ENCODE peak calls at places on chromosomes 2 and 18, in ten cellular contexts. W is WERI-Rb-1; C is anterior cingulate cortex; Y is NCI-H1105 treated with DMSO at 0.1 percent for 48 hours; F is NCI-H2081; O is NCI-H524; E is NCI-H1694; D is neural crest cell; N is activated CD8-positive, alpha-beta memory T cell treated with anti-CD3 and anti-CD28 coated beads, Interleukin-2, amount 10 ng/mL, durations not matched to agents 7 days and 5 days; R is caudate nucleus. I is an unnamed sample.

GRCh38 chr2:233489666-233490065 is 76.9 kb downstream of the USP40 start:
- DNase-seq in Y (no peak), N (no peak), W (no peak), C (no peak), F (no peak), E (no peak), O (no peak), R (no peak), D (no peak), I (no peak)

GRCh38 chr2:176567361-176567760 is 298.1 kb downstream of the MTX2 start:
- DNase-seq in Y (no peak), D (no peak), N (no peak), W (no peak), O (no peak), F (no peak), R (no peak), C (no peak), E (no peak), I (no peak)

GRCh38 chr2:233857511-233858118 is 3.3 kb upstream of the HJURP start:
- DNase-seq in E (no peak), O (no peak), W (no peak), D (no peak), R (no peak), N (peak), C (no peak), Y (no peak), F (peak), I (no peak)

GRCh38 chr2:207767461-207768167 is 2.1 kb downstream of the FZD5 start:
- DNase-seq in F (no peak), R (no peak), O (peak), E (peak), N (no peak), C (no peak), Y (peak), W (peak), D (no peak), I (peak)

GRCh38 chr2:109376115-109376514 is 237.7 kb downstream of the SEPTIN10 start:
- DNase-seq in Y (no peak), E (no peak), W (no peak), D (no peak), R (no peak), N (peak), F (no peak), C (no peak), O (no peak), I (no peak)

GRCh38 chr2:149456285-149456684 is 125.9 kb downstream of the LYPD6 start:
- DNase-seq in N (no peak), O (no peak), E (no peak), F (no peak), Y (no peak), W (no peak), R (no peak), C (no peak), D (no peak), I (no peak)

GRCh38 chr2:163155279-163155883 is 316.8 kb upstream of the KCNH7 start:
- DNase-seq in C (no peak), N (no peak), R (no peak), D (no peak), Y (peak), W (no peak), F (peak), E (peak), O (peak), I (no peak)

GRCh38 chr18:55821219-55821618 is 233.2 kb upstream of the TCF4 start:
- DNase-seq in W (no peak), E (no peak), Y (no peak), F (no peak), R (no peak), D (no peak), O (no peak), N (no peak), C (no peak), I (no peak)

GRCh38 chr2:23386422-23387220 is 1.6 kb downstream of the KLHL29 start:
- DNase-seq in E (peak), C (peak), F (peak), N (no peak), W (peak), Y (peak), R (no peak), D (peak), O (peak), I (peak)

GRCh38 chr2:11330457-11331142 is 13.8 kb downstream of the ROCK2 start:
- DNase-seq in O (no peak), D (no peak), R (no peak), C (no peak), W (no peak), Y (no peak), E (no peak), N (no peak), F (no peak), I (no peak)

GRCh38 chr2:134461511-134461910 is 207.6 kb downstream of the MGAT5 start:
- DNase-seq in F (no peak), R (no peak), D (no peak), Y (no peak), O (no peak), W (no peak), N (no peak), E (no peak), C (no peak), I (no peak)

GRCh38 chr18:63681449-63682381 is 20.0 kb upstream of the SERPINB3 start:
- DNase-seq in N (no peak), E (no peak), R (no peak), O (no peak), Y (peak), W (no peak), C (no peak), F (peak), D (no peak), I (no peak)

GRCh38 chr2:60533114-60534033 is 20.1 kb downstream of the BCL11A start:
- DNase-seq in Y (no peak), D (no peak), E (peak), O (peak), R (no peak), C (no peak), W (no peak), N (no peak), F (no peak), I (no peak)

GRCh38 chr2:108579631-108580030 is 45.4 kb downstream of the LIMS1 start:
- DNase-seq in E (no peak), D (no peak), O (no peak), W (no peak), F (no peak), R (no peak), C (no peak), Y (no peak), N (no peak), I (no peak)

GRCh38 chr18:45526120-45526841 is 89.0 kb upstream of the SLC14A2 start:
- DNase-seq in N (no peak), C (no peak), D (no peak), R (no peak), F (no peak), O (peak), Y (no peak), E (no peak), W (no peak), I (no peak)

GRCh38 chr2:162217596-162217995 is 25.6 kb downstream of the FAP start:
- DNase-seq in O (peak), N (no peak), E (no peak), Y (no peak), R (no peak), D (no peak), W (no peak), F (no peak), C (no peak), I (no peak)

GRCh38 chr2:75503048-75503607 is 57.6 kb downstream of the EVA1A start:
- DNase-seq in Y (no peak), F (no peak), D (no peak), N (no peak), O (no peak), E (no peak), R (no peak), C (no peak), W (no peak), I (no peak)

GRCh38 chr2:144217853-144218633 is 301.9 kb downstream of the ZEB2 start:
- DNase-seq in F (no peak), N (no peak), E (no peak), W (no peak), D (no peak), R (no peak), O (no peak), Y (peak), C (no peak), I (no peak)

GRCh38 chr2:179467111-179467510 is 202.5 kb upstream of the SESTD1 start:
- DNase-seq in R (no peak), W (no peak), Y (no peak), E (no peak), F (no peak), C (no peak), N (no peak), O (no peak), D (no peak), I (no peak)

GRCh38 chr18:71105078-71105819 is 816.4 kb downstream of the SOCS6 start:
- DNase-seq in O (no peak), Y (no peak), C (no peak), F (no peak), E (no peak), R (no peak), D (no peak), N (no peak), W (no peak), I (no peak)

GRCh38 chr18:76806301-76806700 is 16.1 kb upstream of the ZNF236 start:
- DNase-seq in C (no peak), R (no peak), E (no peak), W (no peak), O (no peak), Y (no peak), D (no peak), N (no peak), F (no peak), I (no peak)

GRCh38 chr2:66584011-66584410 is 149.1 kb downstream of the MEIS1 start:
- DNase-seq in C (no peak), F (no peak), W (no peak), O (no peak), Y (peak), R (no peak), N (no peak), E (no peak), D (no peak), I (no peak)

GRCh38 chr2:231709981-231710750 is 1.8 kb downstream of the PTMA start:
- DNase-seq in N (peak), Y (peak), C (peak), D (peak), E (peak), W (peak), O (peak), R (peak), F (peak), I (peak)

GRCh38 chr2:38092196-38092902 is 16.4 kb upstream of the CYP1B1 start:
- DNase-seq in F (no peak), D (no peak), C (no peak), R (no peak), O (peak), Y (no peak), E (no peak), N (no peak), W (no peak), I (no peak)

I was measured in amygdala.